ENCODE peak calls at places on chromosomes 11 and 22, in eight cellular contexts. H, U, D, P, B, S, I and N are unnamed samples.

GRCh38 chr11:102608699-102609098 is 16.4 kb downstream of the MMP20 start:
- DNase-seq in H (no peak), U (no peak), D (no peak), P (no peak), B (no peak), S (no peak), I (no peak), N (no peak)

GRCh38 chr11:61362542-61362875 is 335 bp downstream of the TMEM138 start:
- DNase-seq in H (peak), U (no peak), D (no peak), P (peak), B (peak), S (no peak), I (no peak), N (peak)

GRCh38 chr22:25437414-25438160 is 126.9 kb upstream of the GRK3 start:
- DNase-seq in H (no peak), U (no peak), D (no peak), P (no peak), B (no peak), S (peak), I (no peak), N (no peak)

GRCh38 chr11:65625628-65626342 is 10.2 kb downstream of the PCNX3 start:
- DNase-seq in H (peak), U (no peak), D (no peak), P (peak), B (peak), S (peak), I (no peak), N (no peak)

GRCh38 chr22:22087854-22088657 is 105.5 kb upstream of the TOP3B start:
- DNase-seq in H (no peak), U (no peak), D (no peak), P (no peak), B (no peak), S (no peak), I (no peak), N (no peak)

GRCh38 chr11:25702417-25702816 is 629.5 kb upstream of the ANO3 start:
- DNase-seq in H (no peak), U (no peak), D (no peak), P (no peak), B (no peak), S (no peak), I (no peak), N (no peak)

GRCh38 chr11:36328956-36329673 is 33.0 kb downstream of the PRR5L start:
- DNase-seq in H (no peak), U (no peak), D (no peak), P (no peak), B (no peak), S (no peak), I (no peak), N (no peak)

GRCh38 chr11:74206746-74207145 is 35.7 kb downstream of the PPME1 start:
- DNase-seq in H (no peak), U (no peak), D (no peak), P (no peak), B (no peak), S (no peak), I (no peak), N (no peak)

GRCh38 chr22:37892566-37893338 is 13.3 kb upstream of the MICALL1 start:
- DNase-seq in H (no peak), U (peak), D (peak), P (no peak), B (no peak), S (no peak), I (no peak), N (no peak)

GRCh38 chr11:10540546-10540914 is 457 bp downstream of the RNF141 start:
- DNase-seq in H (no peak), U (peak), D (peak), P (no peak), B (peak), S (peak), I (no peak), N (peak)

GRCh38 chr11:129750343-129751292 is 65.0 kb upstream of the TMEM45B start:
- DNase-seq in H (peak), U (peak), D (peak), P (peak), B (peak), S (peak), I (peak), N (peak)

GRCh38 chr11:93733474-93733873 is 7.8 kb downstream of the TAF1D start:
- DNase-seq in H (no peak), U (no peak), D (no peak), P (no peak), B (no peak), S (no peak), I (no peak), N (no peak)

GRCh38 chr11:45489281-45489906 is 176.0 kb downstream of the CHST1 start:
- DNase-seq in H (no peak), U (no peak), D (no peak), P (no peak), B (no peak), S (peak), I (peak), N (no peak)

GRCh38 chr11:63882555-63883242 is 34.3 kb downstream of the RCOR2 start:
- DNase-seq in H (no peak), U (no peak), D (no peak), P (no peak), B (no peak), S (peak), I (no peak), N (no peak)

GRCh38 chr11:68018730-68019190 is 8.6 kb downstream of the ALDH3B1 start:
- DNase-seq in H (no peak), U (no peak), D (no peak), P (no peak), B (no peak), S (no peak), I (no peak), N (no peak)